ENCODE peak calls at places on chromosomes 4 and X, in eight cellular contexts. L is bronchial epithelial cell, O is WERI-Rb-1, G is HCT116, U is neural progenitor cell, D is GM23338, Z is upper lobe of right lung, F is tibial artery. W is an unnamed sample.
A peak's percentile ranks its signal among the peaks of the same experiment; 100 is the strongest.

GRCh38 chrX:77085372-77085771 is 361.8 kb upstream of the FGF16 start:
- DNase-seq in F (no peak), O (no peak), Z (no peak), G (no peak), L (no peak), U (no peak), D (peak; percentile 4), W (no peak)

GRCh38 chr4:1092026-1092982 is 21.1 kb downstream of the RNF212 start:
- DNase-seq in U (no peak), Z (no peak), O (no peak), F (no peak), G (no peak), L (no peak), D (peak; percentile 72), W (no peak)

GRCh38 chr4:110058677-110059076 is 139.7 kb downstream of the ELOVL6 start:
- DNase-seq in Z (no peak), D (no peak), U (no peak), F (no peak), G (no peak), L (peak; percentile 74), O (no peak), W (no peak)

GRCh38 chr4:159191989-159192388 is 89.1 kb downstream of the RAPGEF2 start:
- DNase-seq in U (peak; percentile 70), D (peak; percentile 92), Z (no peak), F (no peak), L (peak; percentile 76), O (no peak), G (peak; percentile 51), W (peak; percentile 33)

GRCh38 chr4:13430834-13431568 is 53.1 kb downstream of the RAB28 start:
- DNase-seq in F (no peak), L (peak; percentile 10), U (no peak), G (no peak), Z (no peak), D (peak; percentile 74), O (no peak), W (no peak)

GRCh38 chr4:13601848-13602247 is 25.7 kb downstream of the BOD1L1 start:
- DNase-seq in F (no peak), G (no peak), D (no peak), O (no peak), U (no peak), Z (no peak), L (no peak), W (no peak)

GRCh38 chr4:56741595-56741994 is 60.5 kb upstream of the HOPX start:
- DNase-seq in D (no peak), G (no peak), Z (no peak), U (no peak), F (no peak), O (no peak), L (no peak), W (no peak)

GRCh38 chrX:72254835-72255234 is 16.0 kb upstream of the ERCC6L start:
- DNase-seq in Z (no peak), G (no peak), F (no peak), L (no peak), O (no peak), D (peak; percentile 28), U (peak; percentile 53), W (no peak)

GRCh38 chrX:48083212-48083611 is 11.8 kb upstream of the ZNF630 start:
- DNase-seq in G (peak; percentile 26), L (peak; percentile 38), Z (no peak), F (peak; percentile 58), D (peak; percentile 60), O (peak; percentile 76), U (peak; percentile 54), W (peak; percentile 15)

GRCh38 chrX:40146471-40147398 is 49.0 kb upstream of the BCOR start:
- DNase-seq in L (no peak), U (peak; percentile 93), Z (no peak), G (no peak), D (peak; percentile 62), F (no peak), O (no peak), W (no peak)

GRCh38 chrX:120795301-120795700 is 80.4 kb downstream of the CT47B1 start:
- DNase-seq in G (no peak), F (no peak), O (no peak), U (no peak), D (no peak), Z (no peak), L (no peak), W (no peak)

GRCh38 chrX:153560000-153560399 is 38.9 kb downstream of the CCNQ start:
- DNase-seq in D (no peak), F (no peak), U (no peak), L (no peak), O (no peak), Z (no peak), G (no peak), W (no peak)

GRCh38 chrX:9429767-9430166 is 35.1 kb upstream of the TBL1X start:
- DNase-seq in Z (no peak), L (peak; percentile 25), F (no peak), G (no peak), U (no peak), O (no peak), D (no peak), W (no peak)

GRCh38 chr4:180281726-180282125 is 1961.5 kb upstream of the TENM3 start:
- DNase-seq in G (no peak), F (no peak), L (no peak), U (no peak), Z (no peak), D (no peak), O (no peak), W (no peak)

GRCh38 chrX:154398668-154399526 is 720 bp downstream of the RPL10 start:
- DNase-seq in F (peak; percentile 93), D (peak; percentile 61), O (peak; percentile 93), L (no peak), Z (peak; percentile 91), G (no peak), U (peak; percentile 82), W (no peak)

GRCh38 chr4:47838445-47838844 is 578 bp upstream of the CORIN start:
- DNase-seq in F (no peak), Z (no peak), D (peak; percentile 61), G (no peak), U (peak; percentile 26), L (peak; percentile 27), O (no peak), W (no peak)

GRCh38 chrX:39253551-39253950 is 452.3 kb downstream of the MID1IP1 start:
- DNase-seq in L (peak; percentile 73), G (no peak), Z (no peak), D (no peak), O (no peak), F (no peak), U (no peak), W (peak; percentile 70)

GRCh38 chr4:5451243-5451642 is 257.1 kb downstream of the EVC2 start:
- DNase-seq in G (no peak), Z (no peak), U (no peak), L (no peak), D (no peak), O (no peak), F (peak; percentile 10), W (no peak)

GRCh38 chr4:74117024-74117534 is 18.1 kb upstream of the CXCL2 start:
- DNase-seq in O (no peak), L (peak; percentile 91), D (no peak), Z (peak; percentile 64), U (no peak), F (peak; percentile 81), G (peak; percentile 73), W (no peak)

GRCh38 chrX:27186671-27187070 is 276.5 kb downstream of the PPP4R3C start:
- DNase-seq in D (peak; percentile 37), L (peak; percentile 17), Z (no peak), G (peak; percentile 3), O (peak; percentile 37), F (no peak), U (peak; percentile 35), W (peak; percentile 0)

GRCh38 chrX:13404364-13404763 is 84.5 kb upstream of the ATXN3L start:
- DNase-seq in G (no peak), F (no peak), O (no peak), Z (no peak), U (peak; percentile 53), D (no peak), L (no peak), W (no peak)
- H3K27me3 ChIP-seq in G (no peaks in the 10 kb centered on the region), F (no peaks in the 10 kb centered on the region), O (no peaks in the 10 kb centered on the region), Z (no peaks in the 10 kb centered on the region), U (no peaks in the 10 kb centered on the region), D (no peaks in the 10 kb centered on the region), L (no peaks in the 10 kb centered on the region), W (no peaks in the 10 kb centered on the region)

GRCh38 chr4:84498203-84499026 is 677 bp downstream of the NKX6-1 start:
- DNase-seq in O (no peak), U (peak; percentile 70), G (peak; percentile 8), L (no peak), D (peak; percentile 63), F (no peak), Z (peak; percentile 70), W (no peak)
- H3K27me3 ChIP-seq in O (peaks cover 79% of the 10 kb centered on the region), U (peaks cover 99% of the 10 kb centered on the region), G (no peaks in the 10 kb centered on the region), L (peaks cover 80% of the 10 kb centered on the region), D (peaks cover 97% of the 10 kb centered on the region), F (peaks cover 100% of the 10 kb centered on the region), Z (peaks cover 98% of the 10 kb centered on the region), W (peaks cover 100% of the 10 kb centered on the region)

GRCh38 chrX:141832247-141832646 is 5.9 kb upstream of the MAGEC3 start:
- DNase-seq in Z (no peak), D (no peak), O (no peak), L (no peak), G (no peak), U (no peak), F (no peak), W (no peak)
- H3K27me3 ChIP-seq in Z (no peaks in the 10 kb centered on the region), D (no peaks in the 10 kb centered on the region), O (peaks cover 19% of the 10 kb centered on the region), L (no peaks in the 10 kb centered on the region), G (no peaks in the 10 kb centered on the region), U (no peaks in the 10 kb centered on the region), F (no peaks in the 10 kb centered on the region), W (no peaks in the 10 kb centered on the region)

GRCh38 chr4:2673157-2673556 is 83.0 kb downstream of the TNIP2 start:
- DNase-seq in O (no peak), L (peak; percentile 10), U (peak; percentile 21), D (peak; percentile 45), Z (no peak), G (no peak), F (no peak), W (no peak)
- H3K27me3 ChIP-seq in O (no peaks in the 10 kb centered on the region), L (no peaks in the 10 kb centered on the region), U (no peaks in the 10 kb centered on the region), D (no peaks in the 10 kb centered on the region), Z (no peaks in the 10 kb centered on the region), G (no peaks in the 10 kb centered on the region), F (no peaks in the 10 kb centered on the region), W (no peaks in the 10 kb centered on the region)

GRCh38 chrX:137549846-137550534 is 15.9 kb upstream of the ZIC3 start:
- DNase-seq in G (no peak), L (no peak), U (peak; percentile 77), D (peak; percentile 66), O (no peak), F (no peak), Z (no peak), W (no peak)
- H3K27me3 ChIP-seq in G (no peaks in the 10 kb centered on the region), L (peaks cover 10% of the 10 kb centered on the region), U (peaks cover 65% of the 10 kb centered on the region), D (peaks cover 52% of the 10 kb centered on the region), O (peaks cover 79% of the 10 kb centered on the region), F (peaks cover 59% of the 10 kb centered on the region), Z (peaks cover 17% of the 10 kb centered on the region), W (peaks cover 54% of the 10 kb centered on the region)

W was measured in foreskin keratinocyte.